ENCODE peak calls at places on chromosomes 12 and 14, in four cellular contexts. One of them, this sample, is unnamed.

GRCh38 chr12:116568203-116568602 is 9.0 kb downstream of the MAP1LC3B2 start:
- DNase-seq in activated T-helper 1 cell treated with Interleukin-2 at 50 U/mL for 16 hours: no peak
- DNase-seq in GM03348: no peak
- DNase-seq in hypothalamus: no peak
- DNase-seq in this sample: no peak

GRCh38 chr12:80551897-80552296 is 107.9 kb downstream of the PTPRQ start:
- DNase-seq in hypothalamus: no peak
- DNase-seq in GM03348: peak; percentile 63
- DNase-seq in activated T-helper 1 cell treated with Interleukin-2 at 50 U/mL for 16 hours: no peak
- DNase-seq in this sample: no peak

GRCh38 chr12:93677195-93678064 is at the start of gene CRADD:
- DNase-seq in GM03348: peak; percentile 89
- DNase-seq in hypothalamus: peak; percentile 74
- DNase-seq in activated T-helper 1 cell treated with Interleukin-2 at 50 U/mL for 16 hours: peak; percentile 74
- DNase-seq in this sample: peak; percentile 83

GRCh38 chr12:117498256-117498655 is 136.8 kb upstream of the NOS1 start:
- DNase-seq in hypothalamus: no peak
- DNase-seq in GM03348: no peak
- DNase-seq in activated T-helper 1 cell treated with Interleukin-2 at 50 U/mL for 16 hours: no peak
- DNase-seq in this sample: no peak

GRCh38 chr12:2083008-2083407 is 30.2 kb downstream of the CACNA1C start:
- DNase-seq in activated T-helper 1 cell treated with Interleukin-2 at 50 U/mL for 16 hours: no peak
- DNase-seq in GM03348: no peak
- DNase-seq in hypothalamus: no peak
- DNase-seq in this sample: no peak

GRCh38 chr12:114665411-114666181 is 18.4 kb downstream of the TBX3 start:
- DNase-seq in hypothalamus: no peak
- DNase-seq in activated T-helper 1 cell treated with Interleukin-2 at 50 U/mL for 16 hours: no peak
- DNase-seq in GM03348: no peak
- DNase-seq in this sample: no peak

GRCh38 chr12:96103067-96103650 is 67.8 kb upstream of the LTA4H start:
- DNase-seq in GM03348: no peak
- DNase-seq in hypothalamus: no peak
- DNase-seq in activated T-helper 1 cell treated with Interleukin-2 at 50 U/mL for 16 hours: no peak
- DNase-seq in this sample: no peak

GRCh38 chr12:8034802-8035201 is 2.3 kb downstream of the FOXJ2 start:
- DNase-seq in hypothalamus: no peak
- DNase-seq in activated T-helper 1 cell treated with Interleukin-2 at 50 U/mL for 16 hours: no peak
- DNase-seq in GM03348: no peak
- DNase-seq in this sample: no peak

GRCh38 chr14:105167303-105168092 is 1.1 kb downstream of the JAG2 start:
- DNase-seq in GM03348: no peak
- DNase-seq in activated T-helper 1 cell treated with Interleukin-2 at 50 U/mL for 16 hours: no peak
- DNase-seq in hypothalamus: no peak
- DNase-seq in this sample: no peak

GRCh38 chr12:25283006-25283405 is 32.3 kb upstream of the KRAS start:
- DNase-seq in GM03348: no peak
- DNase-seq in hypothalamus: no peak
- DNase-seq in activated T-helper 1 cell treated with Interleukin-2 at 50 U/mL for 16 hours: no peak
- DNase-seq in this sample: no peak

GRCh38 chr12:92908108-92908507 is 21.0 kb downstream of the EEA1 start:
- DNase-seq in GM03348: no peak
- DNase-seq in hypothalamus: no peak
- DNase-seq in activated T-helper 1 cell treated with Interleukin-2 at 50 U/mL for 16 hours: no peak
- DNase-seq in this sample: no peak

This sample was measured in T follicular helper cell.